ENCODE peak calls at places on chromosomes 11 and 22, in five cellular contexts. C is esophagus muscularis mucosa, J is DND-41, G is foreskin fibroblast, L is neural progenitor cell. F is an unnamed sample.

GRCh38 chr22:17627961-17628303 is 617 bp downstream of the ATP6V1E1 start:
- DNase-seq in C (no peak), J (no peak), G (peak), L (no peak), F (no peak)

GRCh38 chr22:19495562-19496323 is 16.0 kb downstream of the CDC45 start:
- DNase-seq in C (no peak), J (no peak), G (peak), L (no peak), F (no peak)

GRCh38 chr22:36505998-36506635 is 723 bp downstream of the FOXRED2 start:
- DNase-seq in C (no peak), J (peak), G (no peak), L (no peak), F (no peak)

GRCh38 chr11:100639140-100639539 is 47.9 kb upstream of the ARHGAP42 start:
- DNase-seq in C (no peak), J (no peak), G (peak), L (no peak), F (no peak)

GRCh38 chr11:73996161-73996747 is 12.6 kb downstream of the UCP3 start:
- DNase-seq in C (no peak), J (no peak), G (no peak), L (no peak), F (no peak)

GRCh38 chr11:69892986-69893555 is 73.9 kb upstream of the FGF3 start:
- DNase-seq in C (no peak), J (no peak), G (no peak), L (no peak), F (no peak)

GRCh38 chr11:5369793-5370192 is 13.8 kb upstream of the OR51M1 start:
- DNase-seq in C (no peak), J (no peak), G (peak), L (peak), F (no peak)

GRCh38 chr22:49023161-49023878 is 804.4 kb downstream of the BRD1 start:
- DNase-seq in C (no peak), J (no peak), G (no peak), L (no peak), F (no peak)

GRCh38 chr11:61411589-61411988 is 18.2 kb downstream of the CPSF7 start:
- DNase-seq in C (no peak), J (no peak), G (no peak), L (no peak), F (no peak)

GRCh38 chr22:45966320-45966891 is 10.6 kb downstream of the WNT7B start:
- DNase-seq in C (no peak), J (peak), G (no peak), L (no peak), F (peak)

GRCh38 chr22:38657248-38657909 is 941 bp downstream of the CBY1 start:
- DNase-seq in C (no peak), J (peak), G (peak), L (peak), F (peak)

GRCh38 chr11:71326328-71326940 is 74.1 kb upstream of the SHANK2 start:
- DNase-seq in C (no peak), J (no peak), G (no peak), L (no peak), F (no peak)

GRCh38 chr11:62081378-62082291 is 42.2 kb upstream of the INCENP start:
- DNase-seq in C (peak), J (peak), G (peak), L (peak), F (peak)

GRCh38 chr11:86091566-86091965 is 22.7 kb upstream of the PICALM start:
- DNase-seq in C (no peak), J (no peak), G (peak), L (no peak), F (no peak)

GRCh38 chr22:19129871-19130270 is 1.2 kb upstream of the TSSK2 start:
- DNase-seq in C (no peak), J (no peak), G (no peak), L (no peak), F (no peak)

GRCh38 chr22:21760640-21761039 is 25.0 kb upstream of the YPEL1 start:
- DNase-seq in C (no peak), J (no peak), G (peak), L (no peak), F (no peak)

GRCh38 chr11:14386895-14387480 is 28.0 kb upstream of the RRAS2 start:
- DNase-seq in C (no peak), J (peak), G (peak), L (peak), F (no peak)

GRCh38 chr22:49749885-49750510 is 77.7 kb downstream of the BRD1 start:
- DNase-seq in C (peak), J (peak), G (no peak), L (no peak), F (no peak)

GRCh38 chr11:110251837-110252236 is 44.6 kb downstream of the RDX start:
- DNase-seq in C (no peak), J (no peak), G (peak), L (no peak), F (no peak)

GRCh38 chr11:87219266-87219665 is 181.5 kb downstream of the TMEM135 start:
- DNase-seq in C (no peak), J (peak), G (no peak), L (peak), F (peak)

GRCh38 chr11:107858217-107859070 is at the start of gene SLC35F2:
- DNase-seq in C (no peak), J (no peak), G (peak), L (peak), F (peak)

GRCh38 chr11:89495951-89496350 is 4.8 kb upstream of the NOX4 start:
- DNase-seq in C (no peak), J (no peak), G (peak), L (peak), F (no peak)

GRCh38 chr22:26429458-26430238 is 588 bp downstream of the ASPHD2 start:
- DNase-seq in C (no peak), J (no peak), G (no peak), L (no peak), F (peak)

GRCh38 chr22:38172016-38172431 is 9.6 kb downstream of the PLA2G6 start:
- DNase-seq in C (no peak), J (no peak), G (peak), L (no peak), F (no peak)

GRCh38 chr22:22558071-22558971 is 744 bp downstream of the PRAME start:
- DNase-seq in C (no peak), J (no peak), G (no peak), L (no peak), F (no peak)

GRCh38 chr11:13928566-13929251 is 33.8 kb upstream of the SPON1 start:
- DNase-seq in C (peak), J (no peak), G (peak), L (no peak), F (peak)

GRCh38 chr22:47197735-47198500 is 435.5 kb downstream of the TBC1D22A start:
- DNase-seq in C (no peak), J (no peak), G (no peak), L (no peak), F (no peak)

GRCh38 chr22:27435839-27436581 is 365.5 kb downstream of the MN1 start:
- DNase-seq in C (no peak), J (no peak), G (peak), L (peak), F (no peak)

GRCh38 chr22:27430799-27431480 is 370.6 kb downstream of the MN1 start:
- DNase-seq in C (no peak), J (no peak), G (no peak), L (no peak), F (no peak)

GRCh38 chr22:27431896-27432295 is 369.7 kb downstream of the MN1 start:
- DNase-seq in C (no peak), J (no peak), G (peak), L (no peak), F (no peak)

GRCh38 chr22:27434898-27435297 is 366.7 kb downstream of the MN1 start:
- DNase-seq in C (no peak), J (no peak), G (no peak), L (no peak), F (no peak)

GRCh38 chr22:27433585-27434190 is 367.9 kb downstream of the MN1 start:
- DNase-seq in C (no peak), J (no peak), G (no peak), L (no peak), F (no peak)
- TF ChIP-seq CTCF in C (no peak), J (no peak), G (no peak), L (no peak), F (no peak)

GRCh38 chr11:2566223-2567025 is 121.6 kb downstream of the KCNQ1 start:
- DNase-seq in C (no peak), J (no peak), G (no peak), L (peak), F (no peak)
- TF ChIP-seq CTCF in C (peak), J (no peak), G (no peak), L (peak), F (no peak)

DNA sequence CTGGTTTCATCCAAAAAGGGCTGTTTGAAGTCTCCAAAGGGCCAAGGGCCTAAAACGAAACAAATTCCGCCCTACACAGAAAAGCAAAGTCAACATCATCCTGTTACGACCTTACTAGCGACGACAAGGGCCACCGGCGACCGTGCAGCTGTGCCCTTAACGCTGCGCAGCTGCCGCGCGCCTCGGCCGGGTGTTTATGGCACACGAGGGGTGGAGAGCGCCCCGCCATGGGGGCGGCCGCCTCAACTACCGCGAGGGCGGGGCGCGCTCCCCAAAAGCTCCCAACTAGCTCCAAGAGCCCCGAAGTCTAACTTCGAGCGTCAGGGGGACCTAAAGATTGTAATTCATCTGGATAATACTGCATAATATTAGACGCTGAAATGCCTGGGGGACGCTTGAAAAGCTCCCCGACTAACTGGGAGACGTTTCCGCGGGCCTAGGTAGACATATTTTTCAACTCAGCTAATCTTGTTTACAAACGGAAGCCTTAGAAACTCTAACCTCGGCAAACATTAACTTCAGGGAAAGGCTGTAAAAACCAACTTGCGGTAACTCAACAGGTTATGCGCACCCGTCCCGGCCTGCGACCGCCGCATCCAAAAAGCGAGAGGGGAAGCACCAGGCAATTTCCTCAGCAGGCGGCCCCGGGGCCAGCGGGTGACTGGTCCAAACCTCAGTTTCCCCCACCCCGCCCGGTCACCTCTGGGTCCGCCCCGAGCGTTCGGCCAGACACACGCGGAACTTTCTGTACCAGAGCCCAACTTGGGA is 688 bp downstream of the TMEM123 start:
- DNase-seq in C (no peak), J (peak), G (peak), L (peak), F (peak)
- TF ChIP-seq CTCF in C (no peak), J (peak), G (peak), L (peak), F (peak)

GRCh38 chr11:1923201-1923956 is 3.9 kb downstream of the TNNT3 start:
- DNase-seq in C (no peak), J (no peak), G (no peak), L (no peak), F (no peak)
- TF ChIP-seq CTCF in C (no peak), J (no peak), G (no peak), L (no peak), F (no peak)